ENCODE peak calls at places on chromosomes 2 and 18, in eight cellular contexts. One of them, this sample, is unnamed.

GRCh38 chr18:69102959-69103358 is 297.7 kb upstream of the DOK6 start:
- DNase-seq in RWPE2: no peak
- DNase-seq in activated CD4-positive, alpha-beta T cell treated with anti-CD3 and anti-CD28 coated beads for 24 hours: no peak
- DNase-seq in iPS DF 19.7: no peak
- DNase-seq in stimulated activated CD8-positive, alpha-beta memory T cell treated with anti-CD3 and anti-CD28 coated beads, Interleukin-4, amount 100 ng/mL, for 1 hour: no peak
- DNase-seq in Panc1: no peak
- DNase-seq in frontal cortex: no peak
- DNase-seq in neural crest cell: no peak
- DNase-seq in this sample: no peak

GRCh38 chr2:99600929-99601680 is 111.3 kb upstream of the REV1 start:
- DNase-seq in neural crest cell: no peak
- DNase-seq in activated CD4-positive, alpha-beta T cell treated with anti-CD3 and anti-CD28 coated beads for 24 hours: no peak
- DNase-seq in RWPE2: no peak
- DNase-seq in iPS DF 19.7: no peak
- DNase-seq in frontal cortex: no peak
- DNase-seq in Panc1: no peak
- DNase-seq in stimulated activated CD8-positive, alpha-beta memory T cell treated with anti-CD3 and anti-CD28 coated beads, Interleukin-4, amount 100 ng/mL, for 1 hour: no peak
- DNase-seq in this sample: peak

GRCh38 chr2:197869030-197869429 is 64.6 kb downstream of the PLCL1 start:
- DNase-seq in stimulated activated CD8-positive, alpha-beta memory T cell treated with anti-CD3 and anti-CD28 coated beads, Interleukin-4, amount 100 ng/mL, for 1 hour: no peak
- DNase-seq in activated CD4-positive, alpha-beta T cell treated with anti-CD3 and anti-CD28 coated beads for 24 hours: no peak
- DNase-seq in neural crest cell: no peak
- DNase-seq in RWPE2: no peak
- DNase-seq in iPS DF 19.7: no peak
- DNase-seq in Panc1: no peak
- DNase-seq in frontal cortex: no peak
- DNase-seq in this sample: no peak

GRCh38 chr2:97868986-97869721 is 126.6 kb downstream of the TMEM131 start:
- DNase-seq in activated CD4-positive, alpha-beta T cell treated with anti-CD3 and anti-CD28 coated beads for 24 hours: no peak
- DNase-seq in stimulated activated CD8-positive, alpha-beta memory T cell treated with anti-CD3 and anti-CD28 coated beads, Interleukin-4, amount 100 ng/mL, for 1 hour: no peak
- DNase-seq in iPS DF 19.7: peak
- DNase-seq in neural crest cell: peak
- DNase-seq in frontal cortex: peak
- DNase-seq in Panc1: peak
- DNase-seq in RWPE2: peak
- DNase-seq in this sample: no peak

GRCh38 chr2:73172963-73173362 is 29.4 kb upstream of the NOTO start:
- DNase-seq in activated CD4-positive, alpha-beta T cell treated with anti-CD3 and anti-CD28 coated beads for 24 hours: peak
- DNase-seq in iPS DF 19.7: no peak
- DNase-seq in frontal cortex: peak
- DNase-seq in stimulated activated CD8-positive, alpha-beta memory T cell treated with anti-CD3 and anti-CD28 coated beads, Interleukin-4, amount 100 ng/mL, for 1 hour: no peak
- DNase-seq in RWPE2: no peak
- DNase-seq in Panc1: no peak
- DNase-seq in neural crest cell: no peak
- DNase-seq in this sample: no peak

GRCh38 chr18:46555213-46555612 is 101.8 kb downstream of the LOXHD1 start:
- DNase-seq in Panc1: no peak
- DNase-seq in frontal cortex: peak
- DNase-seq in stimulated activated CD8-positive, alpha-beta memory T cell treated with anti-CD3 and anti-CD28 coated beads, Interleukin-4, amount 100 ng/mL, for 1 hour: no peak
- DNase-seq in RWPE2: no peak
- DNase-seq in iPS DF 19.7: no peak
- DNase-seq in activated CD4-positive, alpha-beta T cell treated with anti-CD3 and anti-CD28 coated beads for 24 hours: no peak
- DNase-seq in neural crest cell: peak
- DNase-seq in this sample: no peak

GRCh38 chr2:213016984-213017351 is 134.4 kb downstream of the IKZF2 start:
- DNase-seq in frontal cortex: no peak
- DNase-seq in activated CD4-positive, alpha-beta T cell treated with anti-CD3 and anti-CD28 coated beads for 24 hours: no peak
- DNase-seq in stimulated activated CD8-positive, alpha-beta memory T cell treated with anti-CD3 and anti-CD28 coated beads, Interleukin-4, amount 100 ng/mL, for 1 hour: no peak
- DNase-seq in RWPE2: no peak
- DNase-seq in Panc1: no peak
- DNase-seq in iPS DF 19.7: no peak
- DNase-seq in neural crest cell: no peak
- DNase-seq in this sample: no peak

GRCh38 chr2:94956797-94957391 is 68.6 kb upstream of the MAL start:
- DNase-seq in neural crest cell: peak
- DNase-seq in stimulated activated CD8-positive, alpha-beta memory T cell treated with anti-CD3 and anti-CD28 coated beads, Interleukin-4, amount 100 ng/mL, for 1 hour: no peak
- DNase-seq in iPS DF 19.7: no peak
- DNase-seq in RWPE2: no peak
- DNase-seq in activated CD4-positive, alpha-beta T cell treated with anti-CD3 and anti-CD28 coated beads for 24 hours: peak
- DNase-seq in frontal cortex: peak
- DNase-seq in Panc1: peak
- DNase-seq in this sample: peak

GRCh38 chr2:229901819-229902218 is 20.0 kb downstream of the TRIP12 start:
- DNase-seq in stimulated activated CD8-positive, alpha-beta memory T cell treated with anti-CD3 and anti-CD28 coated beads, Interleukin-4, amount 100 ng/mL, for 1 hour: no peak
- DNase-seq in neural crest cell: no peak
- DNase-seq in activated CD4-positive, alpha-beta T cell treated with anti-CD3 and anti-CD28 coated beads for 24 hours: no peak
- DNase-seq in iPS DF 19.7: no peak
- DNase-seq in Panc1: no peak
- DNase-seq in RWPE2: no peak
- DNase-seq in frontal cortex: peak
- DNase-seq in this sample: peak

GRCh38 chr18:11962586-11962985 is 18.7 kb upstream of the IMPA2 start:
- DNase-seq in RWPE2: no peak
- DNase-seq in activated CD4-positive, alpha-beta T cell treated with anti-CD3 and anti-CD28 coated beads for 24 hours: no peak
- DNase-seq in frontal cortex: no peak
- DNase-seq in iPS DF 19.7: no peak
- DNase-seq in neural crest cell: no peak
- DNase-seq in Panc1: no peak
- DNase-seq in stimulated activated CD8-positive, alpha-beta memory T cell treated with anti-CD3 and anti-CD28 coated beads, Interleukin-4, amount 100 ng/mL, for 1 hour: no peak
- DNase-seq in this sample: no peak

GRCh38 chr2:242060212-242060835 is 190.8 kb downstream of the RTP5 start:
- DNase-seq in Panc1: no peak
- DNase-seq in stimulated activated CD8-positive, alpha-beta memory T cell treated with anti-CD3 and anti-CD28 coated beads, Interleukin-4, amount 100 ng/mL, for 1 hour: no peak
- DNase-seq in RWPE2: no peak
- DNase-seq in iPS DF 19.7: no peak
- DNase-seq in frontal cortex: no peak
- DNase-seq in neural crest cell: no peak
- DNase-seq in activated CD4-positive, alpha-beta T cell treated with anti-CD3 and anti-CD28 coated beads for 24 hours: no peak
- DNase-seq in this sample: no peak

GRCh38 chr2:83971547-83971946 is 487.5 kb downstream of the SUCLG1 start:
- DNase-seq in iPS DF 19.7: no peak
- DNase-seq in stimulated activated CD8-positive, alpha-beta memory T cell treated with anti-CD3 and anti-CD28 coated beads, Interleukin-4, amount 100 ng/mL, for 1 hour: no peak
- DNase-seq in activated CD4-positive, alpha-beta T cell treated with anti-CD3 and anti-CD28 coated beads for 24 hours: no peak
- DNase-seq in RWPE2: no peak
- DNase-seq in Panc1: no peak
- DNase-seq in frontal cortex: no peak
- DNase-seq in neural crest cell: no peak
- DNase-seq in this sample: no peak

GRCh38 chr2:8977758-8978157 is 25.7 kb downstream of the MBOAT2 start:
- DNase-seq in iPS DF 19.7: no peak
- DNase-seq in Panc1: no peak
- DNase-seq in neural crest cell: no peak
- DNase-seq in frontal cortex: no peak
- DNase-seq in RWPE2: no peak
- DNase-seq in stimulated activated CD8-positive, alpha-beta memory T cell treated with anti-CD3 and anti-CD28 coated beads, Interleukin-4, amount 100 ng/mL, for 1 hour: no peak
- DNase-seq in activated CD4-positive, alpha-beta T cell treated with anti-CD3 and anti-CD28 coated beads for 24 hours: no peak
- DNase-seq in this sample: no peak

GRCh38 chr2:98269274-98269673 is 77.0 kb upstream of the CNGA3 start:
- DNase-seq in Panc1: peak
- DNase-seq in frontal cortex: no peak
- DNase-seq in activated CD4-positive, alpha-beta T cell treated with anti-CD3 and anti-CD28 coated beads for 24 hours: no peak
- DNase-seq in RWPE2: no peak
- DNase-seq in neural crest cell: peak
- DNase-seq in iPS DF 19.7: peak
- DNase-seq in stimulated activated CD8-positive, alpha-beta memory T cell treated with anti-CD3 and anti-CD28 coated beads, Interleukin-4, amount 100 ng/mL, for 1 hour: no peak
- DNase-seq in this sample: peak

GRCh38 chr2:185074156-185074555 is 475.8 kb downstream of the ZNF804A start:
- DNase-seq in activated CD4-positive, alpha-beta T cell treated with anti-CD3 and anti-CD28 coated beads for 24 hours: no peak
- DNase-seq in iPS DF 19.7: no peak
- DNase-seq in neural crest cell: no peak
- DNase-seq in RWPE2: no peak
- DNase-seq in frontal cortex: no peak
- DNase-seq in Panc1: no peak
- DNase-seq in stimulated activated CD8-positive, alpha-beta memory T cell treated with anti-CD3 and anti-CD28 coated beads, Interleukin-4, amount 100 ng/mL, for 1 hour: no peak
- DNase-seq in this sample: no peak

GRCh38 chr2:70087703-70088507 is 628 bp downstream of the PCBP1 start:
- DNase-seq in stimulated activated CD8-positive, alpha-beta memory T cell treated with anti-CD3 and anti-CD28 coated beads, Interleukin-4, amount 100 ng/mL, for 1 hour: no peak
- DNase-seq in iPS DF 19.7: no peak
- DNase-seq in activated CD4-positive, alpha-beta T cell treated with anti-CD3 and anti-CD28 coated beads for 24 hours: peak
- DNase-seq in neural crest cell: no peak
- DNase-seq in frontal cortex: peak
- DNase-seq in Panc1: no peak
- DNase-seq in RWPE2: no peak
- DNase-seq in this sample: peak

GRCh38 chr2:236195726-236196125 is 27.5 kb upstream of the GBX2 start:
- DNase-seq in activated CD4-positive, alpha-beta T cell treated with anti-CD3 and anti-CD28 coated beads for 24 hours: no peak
- DNase-seq in RWPE2: no peak
- DNase-seq in neural crest cell: no peak
- DNase-seq in iPS DF 19.7: no peak
- DNase-seq in frontal cortex: no peak
- DNase-seq in Panc1: no peak
- DNase-seq in stimulated activated CD8-positive, alpha-beta memory T cell treated with anti-CD3 and anti-CD28 coated beads, Interleukin-4, amount 100 ng/mL, for 1 hour: no peak
- DNase-seq in this sample: no peak

GRCh38 chr18:75304678-75305557 is 94.3 kb downstream of the TSHZ1 start:
- DNase-seq in neural crest cell: no peak
- DNase-seq in RWPE2: no peak
- DNase-seq in activated CD4-positive, alpha-beta T cell treated with anti-CD3 and anti-CD28 coated beads for 24 hours: no peak
- DNase-seq in Panc1: no peak
- DNase-seq in frontal cortex: no peak
- DNase-seq in stimulated activated CD8-positive, alpha-beta memory T cell treated with anti-CD3 and anti-CD28 coated beads, Interleukin-4, amount 100 ng/mL, for 1 hour: no peak
- DNase-seq in iPS DF 19.7: no peak
- DNase-seq in this sample: no peak

GRCh38 chr2:158600155-158600802 is 143.5 kb downstream of the PKP4 start:
- DNase-seq in RWPE2: peak
- DNase-seq in Panc1: peak
- DNase-seq in stimulated activated CD8-positive, alpha-beta memory T cell treated with anti-CD3 and anti-CD28 coated beads, Interleukin-4, amount 100 ng/mL, for 1 hour: no peak
- DNase-seq in frontal cortex: peak
- DNase-seq in iPS DF 19.7: no peak
- DNase-seq in neural crest cell: no peak
- DNase-seq in activated CD4-positive, alpha-beta T cell treated with anti-CD3 and anti-CD28 coated beads for 24 hours: no peak
- DNase-seq in this sample: no peak

GRCh38 chr2:69271831-69272257 is 115.2 kb downstream of the GFPT1 start:
- DNase-seq in neural crest cell: no peak
- DNase-seq in RWPE2: no peak
- DNase-seq in activated CD4-positive, alpha-beta T cell treated with anti-CD3 and anti-CD28 coated beads for 24 hours: no peak
- DNase-seq in frontal cortex: no peak
- DNase-seq in iPS DF 19.7: no peak
- DNase-seq in Panc1: no peak
- DNase-seq in stimulated activated CD8-positive, alpha-beta memory T cell treated with anti-CD3 and anti-CD28 coated beads, Interleukin-4, amount 100 ng/mL, for 1 hour: no peak
- DNase-seq in this sample: no peak

GRCh38 chr2:101355561-101356130 is 31.7 kb downstream of the CREG2 start:
- DNase-seq in frontal cortex: no peak
- DNase-seq in RWPE2: no peak
- DNase-seq in iPS DF 19.7: no peak
- DNase-seq in Panc1: no peak
- DNase-seq in stimulated activated CD8-positive, alpha-beta memory T cell treated with anti-CD3 and anti-CD28 coated beads, Interleukin-4, amount 100 ng/mL, for 1 hour: no peak
- DNase-seq in neural crest cell: no peak
- DNase-seq in activated CD4-positive, alpha-beta T cell treated with anti-CD3 and anti-CD28 coated beads for 24 hours: no peak
- DNase-seq in this sample: no peak

GRCh38 chr2:10548626-10549025 is 100.5 kb upstream of the ODC1 start:
- DNase-seq in RWPE2: no peak
- DNase-seq in activated CD4-positive, alpha-beta T cell treated with anti-CD3 and anti-CD28 coated beads for 24 hours: no peak
- DNase-seq in neural crest cell: no peak
- DNase-seq in Panc1: no peak
- DNase-seq in frontal cortex: no peak
- DNase-seq in iPS DF 19.7: no peak
- DNase-seq in stimulated activated CD8-positive, alpha-beta memory T cell treated with anti-CD3 and anti-CD28 coated beads, Interleukin-4, amount 100 ng/mL, for 1 hour: no peak
- DNase-seq in this sample: peak

GRCh38 chr18:26617151-26617554 is 68.8 kb upstream of the KCTD1 start:
- DNase-seq in activated CD4-positive, alpha-beta T cell treated with anti-CD3 and anti-CD28 coated beads for 24 hours: no peak
- DNase-seq in frontal cortex: no peak
- DNase-seq in iPS DF 19.7: no peak
- DNase-seq in Panc1: no peak
- DNase-seq in stimulated activated CD8-positive, alpha-beta memory T cell treated with anti-CD3 and anti-CD28 coated beads, Interleukin-4, amount 100 ng/mL, for 1 hour: no peak
- DNase-seq in RWPE2: no peak
- DNase-seq in neural crest cell: no peak
- DNase-seq in this sample: no peak

GRCh38 chr2:11482473-11483031 is 16.6 kb upstream of the E2F6 start:
- DNase-seq in Panc1: no peak
- DNase-seq in neural crest cell: peak
- DNase-seq in activated CD4-positive, alpha-beta T cell treated with anti-CD3 and anti-CD28 coated beads for 24 hours: no peak
- DNase-seq in RWPE2: no peak
- DNase-seq in iPS DF 19.7: no peak
- DNase-seq in frontal cortex: peak
- DNase-seq in stimulated activated CD8-positive, alpha-beta memory T cell treated with anti-CD3 and anti-CD28 coated beads, Interleukin-4, amount 100 ng/mL, for 1 hour: no peak
- DNase-seq in this sample: peak

GRCh38 chr2:238117199-238118154 is 17.3 kb downstream of the ESPNL start:
- DNase-seq in Panc1: no peak
- DNase-seq in RWPE2: no peak
- DNase-seq in frontal cortex: no peak
- DNase-seq in activated CD4-positive, alpha-beta T cell treated with anti-CD3 and anti-CD28 coated beads for 24 hours: no peak
- DNase-seq in neural crest cell: no peak
- DNase-seq in stimulated activated CD8-positive, alpha-beta memory T cell treated with anti-CD3 and anti-CD28 coated beads, Interleukin-4, amount 100 ng/mL, for 1 hour: no peak
- DNase-seq in iPS DF 19.7: no peak
- DNase-seq in this sample: no peak

GRCh38 chr2:18479901-18480369 is 80.5 kb downstream of the RDH14 start:
- DNase-seq in RWPE2: no peak
- DNase-seq in frontal cortex: no peak
- DNase-seq in activated CD4-positive, alpha-beta T cell treated with anti-CD3 and anti-CD28 coated beads for 24 hours: no peak
- DNase-seq in iPS DF 19.7: no peak
- DNase-seq in neural crest cell: no peak
- DNase-seq in Panc1: no peak
- DNase-seq in stimulated activated CD8-positive, alpha-beta memory T cell treated with anti-CD3 and anti-CD28 coated beads, Interleukin-4, amount 100 ng/mL, for 1 hour: no peak
- DNase-seq in this sample: no peak

This sample was measured in H7.